ENCODE peak calls at places on chromosomes 7 and 10, in four cellular contexts. E is IMR-90, C is mesendoderm, Y is H1. H is an unnamed sample.

GRCh38 chr10:46289209-46289810 is 2.5 kb downstream of the ANTXRL start:
- DNase-seq in E (peak), C (no peak), Y (no peak), H (no peak)

GRCh38 chr7:47725031-47725780 is 143.3 kb upstream of the TNS3 start:
- DNase-seq in E (peak), C (no peak), Y (no peak), H (no peak)

GRCh38 chr10:3126741-3127342 is 45.7 kb downstream of the PITRM1 start:
- DNase-seq in E (no peak), C (peak), Y (no peak), H (no peak)

GRCh38 chr7:98877146-98877545 is 1.2 kb upstream of the TRRAP start:
- DNase-seq in E (no peak), C (no peak), Y (no peak), H (no peak)

GRCh38 chr10:124122211-124122610 is 28.8 kb upstream of the CHST15 start:
- DNase-seq in E (no peak), C (no peak), Y (no peak), H (no peak)

GRCh38 chr7:129561677-129562424 is 49.7 kb upstream of the NRF1 start:
- DNase-seq in E (no peak), C (peak), Y (no peak), H (peak)

GRCh38 chr10:61487506-61487905 is 34.3 kb upstream of the TMEM26 start:
- DNase-seq in E (peak), C (no peak), Y (no peak), H (no peak)

GRCh38 chr10:14736600-14737081 is 38.1 kb downstream of the FAM107B start:
- DNase-seq in E (peak), C (peak), Y (no peak), H (no peak)

GRCh38 chr10:128275405-128275804 is 149.2 kb upstream of the MKI67 start:
- DNase-seq in E (no peak), C (no peak), Y (no peak), H (no peak)

GRCh38 chr7:70586822-70587221 is 545.1 kb upstream of the GALNT17 start:
- DNase-seq in E (no peak), C (no peak), Y (no peak), H (no peak)

GRCh38 chr10:133377025-133377817 is 1.8 kb upstream of the PAOX start:
- DNase-seq in E (no peak), C (no peak), Y (no peak), H (no peak)

GRCh38 chr10:124354411-124355382 is 64.0 kb downstream of the OAT start:
- DNase-seq in E (peak), C (peak), Y (no peak), H (peak)

GRCh38 chr7:106767498-106768323 is 97.4 kb upstream of the PIK3CG start:
- DNase-seq in E (peak), C (no peak), Y (no peak), H (no peak)

GRCh38 chr7:81691199-81691821 is 78.5 kb downstream of the HGF start:
- DNase-seq in E (peak), C (no peak), Y (no peak), H (no peak)

GRCh38 chr7:129514683-129515082 is 12.4 kb downstream of the SMKR1 start:
- DNase-seq in E (peak), C (peak), Y (no peak), H (no peak)

GRCh38 chr7:99557940-99558305 is 519 bp upstream of the ZNF655 start:
- DNase-seq in E (no peak), C (peak), Y (no peak), H (no peak)

GRCh38 chr10:24849051-24849450 is 103.4 kb downstream of the PRTFDC1 start:
- DNase-seq in E (no peak), C (no peak), Y (no peak), H (no peak)

GRCh38 chr7:77665161-77665560 is 31.1 kb upstream of the RSBN1L start:
- DNase-seq in E (peak), C (no peak), Y (no peak), H (no peak)

GRCh38 chr7:122307228-122307619 is 2.7 kb upstream of the FEZF1 start:
- DNase-seq in E (no peak), C (peak), Y (no peak), H (peak)

GRCh38 chr10:37976880-37977203 is 395 bp upstream of the ZNF25 start:
- DNase-seq in E (no peak), C (no peak), Y (no peak), H (no peak)

GRCh38 chr10:86649471-86650150 is 4.7 kb upstream of the OPN4 start:
- DNase-seq in E (no peak), C (no peak), Y (no peak), H (peak)

GRCh38 chr10:110471566-110472139 is 26.1 kb upstream of the DUSP5 start:
- DNase-seq in E (peak), C (no peak), Y (no peak), H (no peak)

GRCh38 chr7:71131256-71131752 is 640 bp upstream of the GALNT17 start:
- DNase-seq in E (no peak), C (peak), Y (no peak), H (peak)

GRCh38 chr7:1922071-1922869 is 252.2 kb downstream of the ELFN1 start:
- DNase-seq in E (peak), C (no peak), Y (no peak), H (no peak)

GRCh38 chr7:136086712-136087111 is 109.6 kb upstream of the MTPN start:
- DNase-seq in E (peak), C (peak), Y (peak), H (peak)

GRCh38 chr10:17533731-17534130 is 79.3 kb upstream of the ST8SIA6 start:
- DNase-seq in E (peak), C (no peak), Y (no peak), H (no peak)

GRCh38 chr7:23276381-23276780 is 22.8 kb upstream of the MALSU1 start:
- DNase-seq in E (no peak), C (peak), Y (peak), H (peak)

GRCh38 chr10:123139521-123140163 is 3.9 kb downstream of the HMX3 start:
- DNase-seq in E (peak), C (peak), Y (no peak), H (peak)

GRCh38 chr10:22317121-22317370 is 858 bp downstream of the COMMD3 start:
- DNase-seq in E (no peak), C (no peak), Y (no peak), H (no peak)

GRCh38 chr7:112129655-112130323 is 76.4 kb downstream of the DOCK4 start:
- DNase-seq in E (no peak), C (peak), Y (no peak), H (no peak)

GRCh38 chr10:108204528-108205313 is 1040.2 kb upstream of the SORCS1 start:
- DNase-seq in E (no peak), C (peak), Y (peak), H (peak)

GRCh38 chr7:13933106-13933505 is 56.4 kb downstream of the ETV1 start:
- DNase-seq in E (peak), C (no peak), Y (no peak), H (no peak)

GRCh38 chr10:89159761-89160160 is 47.4 kb downstream of the CH25H start:
- DNase-seq in E (no peak), C (no peak), Y (no peak), H (no peak)

DNA sequence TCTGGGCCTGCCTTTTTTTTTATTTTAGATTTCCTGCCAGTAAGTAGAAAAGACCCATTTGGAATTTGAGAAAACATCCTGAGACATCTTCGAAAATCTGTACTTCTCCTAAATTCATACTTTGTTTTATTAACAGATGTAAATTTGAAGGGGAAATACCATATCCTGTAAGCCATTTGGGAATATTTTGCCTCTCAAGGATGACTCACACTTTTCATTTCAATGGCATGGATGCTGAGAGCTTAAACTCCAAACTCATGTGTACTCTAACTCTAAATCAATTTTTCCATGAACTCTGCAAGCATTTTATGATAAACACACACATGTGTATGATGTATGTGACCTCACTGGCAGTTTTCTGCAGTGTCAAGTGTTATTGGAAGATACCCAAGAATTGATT is 89.0 kb downstream of the SEMA3A start:
- DNase-seq in E (peak), C (no peak), Y (no peak), H (no peak)
- H3K56ac ChIP-seq in E (no peak), C (no peak), Y (no peak), H (no peak)

DNA sequence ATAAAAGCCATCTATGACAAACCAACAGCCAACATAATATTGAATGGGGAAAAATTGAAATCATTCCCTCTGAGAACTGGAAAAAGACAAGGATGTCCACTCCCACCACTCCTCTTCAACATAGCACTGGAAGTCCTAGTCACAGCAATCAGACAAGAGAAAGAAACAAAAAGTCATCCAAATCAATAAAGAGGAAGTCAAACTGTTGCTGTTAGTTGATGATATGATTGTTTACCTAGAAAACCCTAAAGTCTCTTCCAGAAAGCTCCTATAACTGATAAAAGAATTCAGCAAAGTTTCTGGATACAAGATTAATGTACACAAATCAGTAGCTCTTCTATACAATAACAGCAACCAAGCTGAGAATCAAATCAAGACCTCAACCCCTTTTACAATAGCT is 285.1 kb upstream of the PHF14 start:
- DNase-seq in E (no peak), C (no peak), Y (no peak), H (no peak)
- H3K4me2 ChIP-seq in E (no peak), C (no peak), Y (no peak), H (no peak)

GRCh38 chr7:80040752-80041151 is 93.9 kb upstream of the GNAI1 start:
- DNase-seq in E (no peak), C (no peak), Y (no peak), H (no peak)

GRCh38 chr7:80037689-80038088 is 96.9 kb upstream of the GNAI1 start:
- DNase-seq in E (no peak), C (no peak), Y (no peak), H (no peak)

GRCh38 chr7:80040335-80040734 is 94.3 kb upstream of the GNAI1 start:
- DNase-seq in E (no peak), C (no peak), Y (no peak), H (no peak)

GRCh38 chr7:80036107-80036506 is 98.5 kb upstream of the GNAI1 start:
- DNase-seq in E (no peak), C (no peak), Y (no peak), H (no peak)

DNA sequence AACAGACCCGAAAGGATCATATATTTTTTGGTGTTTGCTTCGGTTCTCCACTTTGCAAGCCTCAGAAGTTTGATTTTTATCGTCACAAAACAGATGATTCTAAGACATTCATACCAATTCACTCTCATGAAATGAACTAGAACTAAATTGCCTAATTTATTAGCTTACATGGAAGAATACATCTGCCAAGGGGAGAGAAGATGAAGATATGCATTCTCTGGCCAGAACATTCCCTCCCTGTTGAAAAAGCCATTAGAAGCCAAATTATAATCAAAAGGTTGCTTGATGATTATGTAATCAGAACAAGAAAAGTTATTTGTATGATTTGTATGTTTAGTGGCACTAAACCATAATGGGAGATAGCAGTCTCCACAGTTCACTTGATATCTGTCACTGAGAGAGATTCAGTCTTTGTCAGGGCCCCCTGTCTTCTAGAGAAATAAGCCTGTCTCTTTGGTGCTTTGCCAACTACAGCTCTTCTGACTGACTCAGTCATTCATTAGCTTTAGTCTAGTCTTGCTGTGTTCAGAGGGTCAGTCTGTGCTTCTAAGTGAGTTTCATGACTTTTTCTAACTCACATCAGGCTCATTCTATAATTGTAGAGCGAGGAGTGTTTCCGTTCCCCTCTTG is 95.3 kb upstream of the GNAI1 start:
- DNase-seq in E (peak), C (no peak), Y (no peak), H (no peak)
- H3K56ac ChIP-seq in E (no peak), C (no peak), Y (no peak), H (no peak)

GRCh38 chr7:110894111-110894510 is 196.8 kb upstream of the LRRN3 start:
- DNase-seq in E (no peak), C (no peak), Y (no peak), H (no peak)
- H3K4me2 ChIP-seq in E (no peak), C (no peak), Y (no peak), H (no peak)

GRCh38 chr10:30708234-30708633 is 78.7 kb upstream of the LYZL2 start:
- DNase-seq in E (no peak), C (no peak), Y (no peak), H (no peak)
- H3K56ac ChIP-seq in E (no peak), C (no peak), Y (no peak), H (no peak)

GRCh38 chr7:115864082-115864481 is 166.5 kb downstream of the TFEC start:
- DNase-seq in E (no peak), C (no peak), Y (no peak), H (no peak)

GRCh38 chr7:115869225-115869624 is 161.3 kb downstream of the TFEC start:
- DNase-seq in E (peak), C (no peak), Y (no peak), H (no peak)

GRCh38 chr7:115869811-115870210 is 160.8 kb downstream of the TFEC start:
- DNase-seq in E (peak), C (no peak), Y (no peak), H (no peak)

DNA sequence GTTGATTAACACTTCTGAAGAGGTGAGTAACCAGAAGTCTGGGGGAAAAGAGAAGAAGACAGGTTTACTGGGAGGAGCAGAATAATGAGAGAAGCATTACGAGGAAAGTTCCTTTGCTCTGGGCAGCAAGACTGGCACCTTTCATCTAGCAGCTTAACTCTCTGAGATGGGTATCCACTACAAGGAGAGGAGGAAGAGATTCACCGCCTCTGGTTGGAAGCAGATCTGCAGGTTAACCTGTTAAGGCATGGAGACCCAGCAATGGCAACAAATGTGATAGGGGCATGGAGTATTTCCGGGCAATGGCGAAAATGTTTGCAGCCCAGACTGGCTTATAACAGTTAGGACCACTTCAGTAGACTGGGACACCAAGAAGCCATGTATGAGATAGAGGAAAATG is 162.2 kb downstream of the TFEC start:
- DNase-seq in E (no peak), C (peak), Y (no peak), H (no peak)
- H3K4me2 ChIP-seq in E (no peak), C (no peak), Y (no peak), H (no peak)

H was measured in H9.